ENCODE peak calls at places on chromosomes 16 and 17, in nine cellular contexts. L is stimulated activated naive CD8-positive, alpha-beta T cell treated with anti-CD3 and anti-CD28 coated beads, Interleukin-15, Interleukin-2, amounts not matched to agents 100 U/mL and 50 U/mL, for 24 hours; C is activated CD4-positive, alpha-beta T cell treated with anti-CD3 and anti-CD28 coated beads for 1 hour; P is cardiac fibroblast; O is RPMI8226; K is ELF-1; V is kidney glomerular epithelial cell; H is brain microvascular endothelial cell; S is IMR-90. F is an unnamed sample.

GRCh38 chr16:80231888-80232287 is 308.9 kb upstream of the DYNLRB2 start:
- DNase-seq in L (peak; percentile 7), C (no peak), P (peak; percentile 83), O (no peak), K (no peak), V (peak; percentile 75), H (peak; percentile 92), S (peak; percentile 94), F (no peak)

GRCh38 chr17:65027305-65027704 is 29.2 kb downstream of the GNA13 start:
- DNase-seq in L (peak; percentile 53), C (peak; percentile 33), P (peak; percentile 88), O (no peak), K (peak; percentile 55), V (peak; percentile 58), H (peak; percentile 62), S (peak; percentile 83), F (no peak)

GRCh38 chr16:81668243-81669097 is 110.6 kb upstream of the PLCG2 start:
- DNase-seq in L (no peak), C (no peak), P (no peak), O (no peak), K (peak; percentile 18), V (no peak), H (no peak), S (no peak), F (no peak)

GRCh38 chr16:1612320-1613111 is at the start of gene CRAMP1:
- DNase-seq in L (peak; percentile 35), C (no peak), P (peak; percentile 26), O (peak; percentile 50), K (peak; percentile 54), V (no peak), H (peak; percentile 9), S (no peak), F (no peak)

GRCh38 chr17:9389116-9389515 is 186.5 kb downstream of the STX8 start:
- DNase-seq in L (peak; percentile 14), C (no peak), P (peak; percentile 95), O (peak; percentile 3), K (no peak), V (peak; percentile 97), H (peak; percentile 87), S (peak; percentile 97), F (no peak)

GRCh38 chr17:78131172-78132085 is 858 bp downstream of the TMC8 start:
- DNase-seq in L (peak; percentile 70), C (no peak), P (no peak), O (peak; percentile 65), K (no peak), V (no peak), H (no peak), S (no peak), F (peak; percentile 55)

GRCh38 chr17:18039535-18040286 is 503 bp downstream of the GID4 start:
- DNase-seq in L (no peak), C (peak; percentile 10), P (no peak), O (peak; percentile 70), K (peak; percentile 40), V (no peak), H (no peak), S (no peak), F (no peak)

GRCh38 chr17:83181991-83182619 is 102.7 kb downstream of the METRNL start:
- DNase-seq in L (peak; percentile 2), C (no peak), P (no peak), O (no peak), K (no peak), V (no peak), H (no peak), S (no peak), F (peak; percentile 40)

GRCh38 chr17:30808785-30809286 is 15.7 kb downstream of the CRLF3 start:
- DNase-seq in L (peak; percentile 27), C (no peak), P (no peak), O (peak; percentile 69), K (no peak), V (no peak), H (no peak), S (no peak), F (no peak)

GRCh38 chr16:73092236-73092781 is 44.4 kb upstream of the ZFHX3 start:
- DNase-seq in L (no peak), C (no peak), P (no peak), O (no peak), K (no peak), V (no peak), H (no peak), S (no peak), F (no peak)

GRCh38 chr16:50295541-50296132 is 29.3 kb downstream of the ADCY7 start:
- DNase-seq in L (no peak), C (no peak), P (no peak), O (no peak), K (no peak), V (no peak), H (no peak), S (no peak), F (no peak)

GRCh38 chr17:57326348-57326747 is 70.0 kb downstream of the MSI2 start:
- DNase-seq in L (no peak), C (no peak), P (no peak), O (no peak), K (no peak), V (no peak), H (no peak), S (no peak), F (no peak)

GRCh38 chr17:81731271-81731670 is 19.2 kb downstream of the SLC25A10 start:
- DNase-seq in L (no peak), C (no peak), P (no peak), O (peak; percentile 90), K (no peak), V (peak; percentile 24), H (peak; percentile 50), S (peak; percentile 49), F (no peak)

GRCh38 chr17:61157246-61157887 is 242.3 kb upstream of the TBX2 start:
- DNase-seq in L (no peak), C (no peak), P (peak; percentile 74), O (no peak), K (no peak), V (no peak), H (peak; percentile 49), S (peak; percentile 71), F (no peak)

GRCh38 chr17:16106161-16106891 is 106.7 kb downstream of the TTC19 start:
- DNase-seq in L (no peak), C (no peak), P (peak; percentile 73), O (no peak), K (no peak), V (no peak), H (no peak), S (peak; percentile 79), F (no peak)

GRCh38 chr17:48544356-48545021 is 420 bp downstream of the HOXB2 start:
- DNase-seq in L (peak; percentile 63), C (no peak), P (peak; percentile 86), O (no peak), K (peak; percentile 77), V (peak; percentile 71), H (no peak), S (peak; percentile 93), F (no peak)

GRCh38 chr16:53561101-53561888 is 58.3 kb upstream of the AKTIP start:
- DNase-seq in L (no peak), C (no peak), P (no peak), O (no peak), K (peak; percentile 51), V (no peak), H (no peak), S (no peak), F (no peak)

GRCh38 chr17:33936764-33937163 is 318.3 kb upstream of the CCL2 start:
- DNase-seq in L (no peak), C (no peak), P (no peak), O (no peak), K (no peak), V (no peak), H (no peak), S (no peak), F (no peak)

GRCh38 chr17:14068542-14069250 is 608 bp upstream of the COX10 start:
- DNase-seq in L (no peak), C (no peak), P (no peak), O (peak; percentile 2), K (no peak), V (peak; percentile 65), H (no peak), S (no peak), F (no peak)

GRCh38 chr16:65343556-65343955 is 221.7 kb upstream of the CDH11 start:
- DNase-seq in L (no peak), C (no peak), P (no peak), O (no peak), K (no peak), V (no peak), H (no peak), S (no peak), F (no peak)

GRCh38 chr16:31430380-31431052 is 2.4 kb upstream of the COX6A2 start:
- DNase-seq in L (no peak), C (no peak), P (no peak), O (peak; percentile 82), K (peak; percentile 15), V (no peak), H (no peak), S (no peak), F (no peak)

GRCh38 chr17:75853410-75853809 is 1.7 kb downstream of the WBP2 start:
- DNase-seq in L (no peak), C (no peak), P (peak; percentile 65), O (no peak), K (no peak), V (peak; percentile 19), H (peak; percentile 86), S (peak; percentile 60), F (no peak)

GRCh38 chr16:58409316-58409973 is 17.2 kb downstream of the GINS3 start:
- DNase-seq in L (no peak), C (no peak), P (peak; percentile 71), O (peak; percentile 79), K (no peak), V (peak; percentile 63), H (peak; percentile 41), S (peak; percentile 7), F (no peak)

GRCh38 chr17:75539969-75540729 is 14.7 kb downstream of the LLGL2 start:
- DNase-seq in L (no peak), C (no peak), P (no peak), O (no peak), K (peak; percentile 65), V (no peak), H (no peak), S (no peak), F (no peak)

GRCh38 chr16:9226924-9227323 is 135.5 kb downstream of the HAPSTR1 start:
- DNase-seq in L (no peak), C (no peak), P (no peak), O (no peak), K (no peak), V (no peak), H (no peak), S (no peak), F (no peak)

GRCh38 chr16:24670623-24671454 is 58.6 kb upstream of the TNRC6A start:
- DNase-seq in L (peak; percentile 26), C (no peak), P (peak; percentile 86), O (no peak), K (peak; percentile 34), V (peak; percentile 84), H (peak; percentile 93), S (peak; percentile 92), F (no peak)

GRCh38 chr17:57834146-57834741 is 15.6 kb downstream of the MRPS23 start:
- DNase-seq in L (no peak), C (no peak), P (no peak), O (peak; percentile 21), K (peak; percentile 39), V (peak; percentile 82), H (no peak), S (no peak), F (no peak)

GRCh38 chr17:64097196-64097936 is 32.6 kb downstream of the ERN1 start:
- DNase-seq in L (no peak), C (no peak), P (peak; percentile 62), O (no peak), K (no peak), V (no peak), H (peak; percentile 54), S (peak; percentile 65), F (no peak)

GRCh38 chr16:16062023-16062932 is 112.9 kb downstream of the ABCC1 start:
- DNase-seq in L (peak; percentile 19), C (no peak), P (no peak), O (peak; percentile 12), K (no peak), V (no peak), H (no peak), S (no peak), F (no peak)

GRCh38 chr17:42111901-42112551 is 488 bp downstream of the DHX58 start:
- DNase-seq in L (peak; percentile 34), C (peak; percentile 57), P (peak; percentile 58), O (peak; percentile 33), K (no peak), V (peak; percentile 36), H (no peak), S (peak; percentile 17), F (no peak)

GRCh38 chr17:39132192-39132600 is 19.2 kb downstream of the PLXDC1 start:
- DNase-seq in L (no peak), C (no peak), P (peak; percentile 84), O (no peak), K (peak; percentile 58), V (no peak), H (peak; percentile 70), S (peak; percentile 86), F (no peak)

F was measured in CD14-positive monocyte.